ENCODE peak calls at places on chromosomes 7 and 10, in six cellular contexts. One of them, this sample, is unnamed.

GRCh38 chr7:49852619-49853462 is 79.4 kb downstream of the VWC2 start:
- DNase-seq in GM06990: peak; percentile 5
- DNase-seq in progenitor cell of endocrine pancreas: peak; percentile 32
- DNase-seq in fibroblast of mammary gland: peak; percentile 44
- DNase-seq in heart left ventricle: no peak
- DNase-seq in cardiac muscle cell: peak; percentile 61
- DNase-seq in this sample: peak; percentile 0

GRCh38 chr7:159370-160270 is 32.8 kb upstream of the FAM20C start:
- DNase-seq in GM06990: no peak
- DNase-seq in progenitor cell of endocrine pancreas: no peak
- DNase-seq in fibroblast of mammary gland: no peak
- DNase-seq in heart left ventricle: peak; percentile 24
- DNase-seq in cardiac muscle cell: no peak
- DNase-seq in this sample: no peak

GRCh38 chr7:28296571-28297483 is 115.5 kb upstream of the CREB5 start:
- DNase-seq in GM06990: no peak
- DNase-seq in progenitor cell of endocrine pancreas: no peak
- DNase-seq in fibroblast of mammary gland: peak; percentile 68
- DNase-seq in heart left ventricle: peak; percentile 46
- DNase-seq in cardiac muscle cell: peak; percentile 54
- DNase-seq in this sample: no peak

GRCh38 chr10:73934074-73934473 is 23.1 kb downstream of the PLAU start:
- DNase-seq in GM06990: no peak
- DNase-seq in progenitor cell of endocrine pancreas: no peak
- DNase-seq in fibroblast of mammary gland: no peak
- DNase-seq in heart left ventricle: no peak
- DNase-seq in cardiac muscle cell: no peak
- DNase-seq in this sample: no peak

GRCh38 chr7:137073571-137074325 is 205.3 kb downstream of the CHRM2 start:
- DNase-seq in GM06990: no peak
- DNase-seq in progenitor cell of endocrine pancreas: no peak
- DNase-seq in fibroblast of mammary gland: peak; percentile 63
- DNase-seq in heart left ventricle: no peak
- DNase-seq in cardiac muscle cell: peak; percentile 35
- DNase-seq in this sample: no peak

GRCh38 chr10:76839276-76839675 is 798.3 kb downstream of the KCNMA1 start:
- DNase-seq in GM06990: no peak
- DNase-seq in progenitor cell of endocrine pancreas: no peak
- DNase-seq in fibroblast of mammary gland: no peak
- DNase-seq in heart left ventricle: no peak
- DNase-seq in cardiac muscle cell: no peak
- DNase-seq in this sample: no peak

GRCh38 chr10:58651040-58651439 is 138.4 kb downstream of the BICC1 start:
- DNase-seq in GM06990: no peak
- DNase-seq in progenitor cell of endocrine pancreas: no peak
- DNase-seq in fibroblast of mammary gland: peak; percentile 71
- DNase-seq in heart left ventricle: peak; percentile 33
- DNase-seq in cardiac muscle cell: peak; percentile 91
- DNase-seq in this sample: no peak

GRCh38 chr7:134654104-134654775 is 7.6 kb downstream of the BPGM start:
- DNase-seq in GM06990: no peak
- DNase-seq in progenitor cell of endocrine pancreas: no peak
- DNase-seq in fibroblast of mammary gland: no peak
- DNase-seq in heart left ventricle: no peak
- DNase-seq in cardiac muscle cell: no peak
- DNase-seq in this sample: no peak

GRCh38 chr10:126063353-126063791 is 167.0 kb downstream of the FANK1 start:
- DNase-seq in GM06990: no peak
- DNase-seq in progenitor cell of endocrine pancreas: no peak
- DNase-seq in fibroblast of mammary gland: peak; percentile 95
- DNase-seq in heart left ventricle: no peak
- DNase-seq in cardiac muscle cell: peak; percentile 51
- DNase-seq in this sample: peak; percentile 79

GRCh38 chr7:1028775-1029636 is 15.3 kb upstream of the GPR146 start:
- DNase-seq in GM06990: no peak
- DNase-seq in progenitor cell of endocrine pancreas: peak; percentile 36
- DNase-seq in fibroblast of mammary gland: peak; percentile 93
- DNase-seq in heart left ventricle: peak; percentile 93
- DNase-seq in cardiac muscle cell: peak; percentile 95
- DNase-seq in this sample: peak; percentile 91

GRCh38 chr10:86759073-86759672 is 2.8 kb downstream of the BMPR1A start:
- DNase-seq in GM06990: no peak
- DNase-seq in progenitor cell of endocrine pancreas: no peak
- DNase-seq in fibroblast of mammary gland: no peak
- DNase-seq in heart left ventricle: no peak
- DNase-seq in cardiac muscle cell: peak; percentile 15
- DNase-seq in this sample: no peak

GRCh38 chr7:106367018-106367420 is 82.2 kb upstream of the NAMPT start:
- DNase-seq in GM06990: no peak
- DNase-seq in progenitor cell of endocrine pancreas: no peak
- DNase-seq in fibroblast of mammary gland: peak; percentile 52
- DNase-seq in heart left ventricle: no peak
- DNase-seq in cardiac muscle cell: peak; percentile 65
- DNase-seq in this sample: no peak

GRCh38 chr7:152451356-152451755 is 15.6 kb upstream of the KMT2C start:
- DNase-seq in GM06990: peak; percentile 25
- DNase-seq in progenitor cell of endocrine pancreas: no peak
- DNase-seq in fibroblast of mammary gland: no peak
- DNase-seq in heart left ventricle: no peak
- DNase-seq in cardiac muscle cell: no peak
- DNase-seq in this sample: no peak

GRCh38 chr7:2100278-2101205 is 132.2 kb downstream of the MAD1L1 start:
- DNase-seq in GM06990: peak; percentile 65
- DNase-seq in progenitor cell of endocrine pancreas: no peak
- DNase-seq in fibroblast of mammary gland: no peak
- DNase-seq in heart left ventricle: no peak
- DNase-seq in cardiac muscle cell: no peak
- DNase-seq in this sample: no peak

GRCh38 chr10:86346794-86347665 is 19.6 kb downstream of the GRID1 start:
- DNase-seq in GM06990: no peak
- DNase-seq in progenitor cell of endocrine pancreas: no peak
- DNase-seq in fibroblast of mammary gland: no peak
- DNase-seq in heart left ventricle: no peak
- DNase-seq in cardiac muscle cell: no peak
- DNase-seq in this sample: no peak

GRCh38 chr7:52273685-52274610 is 761.5 kb upstream of the POM121L12 start:
- DNase-seq in GM06990: peak; percentile 4
- DNase-seq in progenitor cell of endocrine pancreas: no peak
- DNase-seq in fibroblast of mammary gland: no peak
- DNase-seq in heart left ventricle: peak; percentile 27
- DNase-seq in cardiac muscle cell: peak; percentile 38
- DNase-seq in this sample: no peak

GRCh38 chr7:155798673-155799439 is 13.4 kb downstream of the SHH start:
- DNase-seq in GM06990: no peak
- DNase-seq in progenitor cell of endocrine pancreas: no peak
- DNase-seq in fibroblast of mammary gland: no peak
- DNase-seq in heart left ventricle: peak; percentile 22
- DNase-seq in cardiac muscle cell: no peak
- DNase-seq in this sample: no peak

GRCh38 chr7:51059493-51059892 is 257.1 kb downstream of the COBL start:
- DNase-seq in GM06990: no peak
- DNase-seq in progenitor cell of endocrine pancreas: no peak
- DNase-seq in fibroblast of mammary gland: no peak
- DNase-seq in heart left ventricle: no peak
- DNase-seq in cardiac muscle cell: no peak
- DNase-seq in this sample: no peak

GRCh38 chr7:155020996-155021395 is 18.1 kb upstream of the PAXIP1 start:
- DNase-seq in GM06990: no peak
- DNase-seq in progenitor cell of endocrine pancreas: no peak
- DNase-seq in fibroblast of mammary gland: no peak
- DNase-seq in heart left ventricle: no peak
- DNase-seq in cardiac muscle cell: no peak
- DNase-seq in this sample: no peak

GRCh38 chr10:5887029-5887428 is 2.7 kb downstream of the ANKRD16 start:
- DNase-seq in GM06990: no peak
- DNase-seq in progenitor cell of endocrine pancreas: no peak
- DNase-seq in fibroblast of mammary gland: no peak
- DNase-seq in heart left ventricle: no peak
- DNase-seq in cardiac muscle cell: no peak
- DNase-seq in this sample: no peak

GRCh38 chr7:30470163-30470770 is 8.3 kb downstream of the NOD1 start:
- DNase-seq in GM06990: no peak
- DNase-seq in progenitor cell of endocrine pancreas: no peak
- DNase-seq in fibroblast of mammary gland: peak; percentile 95
- DNase-seq in heart left ventricle: peak; percentile 82
- DNase-seq in cardiac muscle cell: peak; percentile 56
- DNase-seq in this sample: no peak

GRCh38 chr10:71244638-71245419 is 32.5 kb downstream of the UNC5B start:
- DNase-seq in GM06990: no peak
- DNase-seq in progenitor cell of endocrine pancreas: no peak
- DNase-seq in fibroblast of mammary gland: peak; percentile 93
- DNase-seq in heart left ventricle: peak; percentile 82
- DNase-seq in cardiac muscle cell: peak; percentile 91
- DNase-seq in this sample: peak; percentile 97

GRCh38 chr10:71243756-71244637 is 31.6 kb downstream of the UNC5B start:
- DNase-seq in GM06990: no peak
- DNase-seq in progenitor cell of endocrine pancreas: no peak
- DNase-seq in fibroblast of mammary gland: peak; percentile 58
- DNase-seq in heart left ventricle: peak; percentile 44
- DNase-seq in cardiac muscle cell: no peak
- DNase-seq in this sample: no peak

GRCh38 chr10:71241899-71242620 is 29.7 kb downstream of the UNC5B start:
- DNase-seq in GM06990: no peak
- DNase-seq in progenitor cell of endocrine pancreas: no peak
- DNase-seq in fibroblast of mammary gland: no peak
- DNase-seq in heart left ventricle: peak; percentile 76
- DNase-seq in cardiac muscle cell: peak; percentile 59
- DNase-seq in this sample: no peak

GRCh38 chr10:71241114-71241898 is 28.9 kb downstream of the UNC5B start:
- DNase-seq in GM06990: no peak
- DNase-seq in progenitor cell of endocrine pancreas: no peak
- DNase-seq in fibroblast of mammary gland: peak; percentile 88
- DNase-seq in heart left ventricle: peak; percentile 75
- DNase-seq in cardiac muscle cell: peak; percentile 91
- DNase-seq in this sample: peak; percentile 64

GRCh38 chr10:71242621-71243009 is 30.2 kb downstream of the UNC5B start:
- DNase-seq in GM06990: no peak
- DNase-seq in progenitor cell of endocrine pancreas: no peak
- DNase-seq in fibroblast of mammary gland: no peak
- DNase-seq in heart left ventricle: peak; percentile 54
- DNase-seq in cardiac muscle cell: no peak
- DNase-seq in this sample: no peak
- TF ChIP-seq CTCF in GM06990: no peak
- TF ChIP-seq CTCF in progenitor cell of endocrine pancreas: no peak
- TF ChIP-seq CTCF in fibroblast of mammary gland: no peak
- TF ChIP-seq CTCF in heart left ventricle: peak; percentile 14
- TF ChIP-seq CTCF in cardiac muscle cell: no peak
- TF ChIP-seq CTCF in this sample: peak; percentile 2

DNA sequence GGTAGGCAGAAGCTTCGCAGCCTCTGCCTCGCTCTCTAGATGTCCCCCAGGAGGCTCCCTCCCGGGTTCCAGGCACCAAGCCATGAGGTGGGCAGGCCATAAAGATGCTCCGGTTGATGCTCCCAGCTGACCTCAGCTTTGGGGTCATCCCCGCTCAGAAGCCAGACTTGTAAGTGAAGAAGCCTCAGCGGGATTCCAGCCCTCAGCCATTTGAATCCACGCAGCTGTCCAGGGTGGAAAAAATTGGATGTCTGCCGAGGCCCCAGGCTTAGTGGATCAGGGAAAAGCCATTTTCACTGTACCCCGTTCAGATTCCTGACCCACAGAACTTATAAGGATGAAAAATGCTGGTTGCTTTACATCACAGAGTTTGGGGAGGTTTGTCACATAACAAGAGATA is 49.1 kb upstream of the CPN1 start:
- DNase-seq in GM06990: no peak
- DNase-seq in progenitor cell of endocrine pancreas: no peak
- DNase-seq in fibroblast of mammary gland: no peak
- DNase-seq in heart left ventricle: no peak
- DNase-seq in cardiac muscle cell: no peak
- DNase-seq in this sample: no peak
- TF ChIP-seq CTCF in GM06990: no peak
- TF ChIP-seq CTCF in progenitor cell of endocrine pancreas: no peak
- TF ChIP-seq CTCF in fibroblast of mammary gland: no peak
- TF ChIP-seq CTCF in heart left ventricle: no peak
- TF ChIP-seq CTCF in cardiac muscle cell: no peak
- TF ChIP-seq CTCF in this sample: no peak

GRCh38 chr7:111413796-111414195 is 148.5 kb downstream of the IMMP2L start:
- DNase-seq in GM06990: no peak
- DNase-seq in progenitor cell of endocrine pancreas: no peak
- DNase-seq in fibroblast of mammary gland: no peak
- DNase-seq in heart left ventricle: no peak
- DNase-seq in cardiac muscle cell: peak; percentile 48
- DNase-seq in this sample: no peak
- TF ChIP-seq CTCF in GM06990: no peak
- TF ChIP-seq CTCF in progenitor cell of endocrine pancreas: no peak
- TF ChIP-seq CTCF in fibroblast of mammary gland: no peak
- TF ChIP-seq CTCF in heart left ventricle: no peak
- TF ChIP-seq CTCF in cardiac muscle cell: no peak
- TF ChIP-seq CTCF in this sample: no peak

DNA sequence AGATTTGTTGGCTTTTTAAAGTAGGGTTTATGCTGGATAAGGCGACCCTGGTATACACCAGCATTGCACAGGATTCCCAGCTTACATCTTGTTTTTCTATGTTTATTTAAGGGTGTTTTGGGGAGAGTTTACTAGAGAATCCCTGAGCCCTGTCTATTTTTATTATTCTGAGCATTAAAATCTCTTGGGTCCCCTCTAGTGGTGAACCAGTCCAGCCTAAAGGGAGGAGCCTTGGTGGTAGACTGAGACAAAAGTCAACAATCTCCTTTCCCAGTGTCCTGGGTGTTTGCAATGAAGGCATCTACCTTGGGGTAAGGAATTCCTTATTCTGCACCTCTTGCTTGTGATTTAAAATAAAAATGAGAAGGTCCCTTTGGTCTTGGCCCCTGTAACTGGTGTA is 38.2 kb downstream of the ANTXRL start:
- DNase-seq in GM06990: no peak
- DNase-seq in progenitor cell of endocrine pancreas: no peak
- DNase-seq in fibroblast of mammary gland: no peak
- DNase-seq in heart left ventricle: no peak
- DNase-seq in cardiac muscle cell: peak; percentile 10
- DNase-seq in this sample: no peak
- TF ChIP-seq CTCF in GM06990: peak; percentile 17
- TF ChIP-seq CTCF in progenitor cell of endocrine pancreas: peak; percentile 18
- TF ChIP-seq CTCF in fibroblast of mammary gland: peak; percentile 20
- TF ChIP-seq CTCF in heart left ventricle: peak; percentile 30
- TF ChIP-seq CTCF in cardiac muscle cell: peak; percentile 45
- TF ChIP-seq CTCF in this sample: peak; percentile 32

DNA sequence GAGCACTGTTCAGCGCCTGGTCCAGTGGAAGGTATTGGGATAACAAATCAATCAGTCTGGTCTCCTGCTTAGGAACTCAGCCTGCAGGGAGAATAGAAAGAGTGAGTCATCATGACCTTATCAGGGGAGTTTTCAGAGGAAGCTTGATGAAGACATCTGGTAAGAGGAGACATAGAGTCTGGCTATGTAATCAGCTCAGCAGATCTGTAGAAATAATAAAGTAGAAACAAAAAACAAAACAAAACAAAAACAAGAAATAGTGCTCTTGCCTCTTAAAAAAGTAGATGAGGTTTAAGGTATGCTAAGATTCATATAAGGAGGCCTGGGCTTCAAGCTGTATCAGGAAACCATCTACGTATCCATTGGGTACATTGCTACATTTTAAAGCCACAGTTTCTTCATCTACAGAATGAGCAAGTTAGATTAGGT is 14.4 kb downstream of the TAS2R41 start:
- DNase-seq in GM06990: no peak
- DNase-seq in progenitor cell of endocrine pancreas: no peak
- DNase-seq in fibroblast of mammary gland: peak; percentile 88
- DNase-seq in heart left ventricle: no peak
- DNase-seq in cardiac muscle cell: peak; percentile 58
- DNase-seq in this sample: no peak
- TF ChIP-seq CTCF in GM06990: no peak
- TF ChIP-seq CTCF in progenitor cell of endocrine pancreas: no peak
- TF ChIP-seq CTCF in fibroblast of mammary gland: no peak
- TF ChIP-seq CTCF in heart left ventricle: no peak
- TF ChIP-seq CTCF in cardiac muscle cell: no peak
- TF ChIP-seq CTCF in this sample: no peak

This sample was measured in HFF-Myc.